ENCODE peak calls at places on chromosomes 1 and 21, in nine cellular contexts. F is esophagus squamous epithelium; T is fibroblast of lung; J is cardiac muscle cell; D is prostate gland; H is CD4-positive, alpha-beta T cell; X is heart right ventricle; B is GM23338; G is OCI-LY7. L is an unnamed sample.

GRCh38 chr1:154006136-154006535 is 15.6 kb downstream of the RPS27 start:
- DNase-seq in F (no peak), T (peak; percentile 64), J (no peak), D (no peak), H (no peak), X (no peak), B (no peak), G (no peak), L (no peak)

GRCh38 chr1:224541072-224541790 is 74.9 kb upstream of the CNIH3 start:
- DNase-seq in F (no peak), T (no peak), J (peak; percentile 35), D (no peak), H (no peak), X (no peak), B (no peak), G (no peak), L (no peak)

GRCh38 chr1:173190101-173190895 is 16.8 kb downstream of the TNFSF4 start:
- DNase-seq in F (peak; percentile 7), T (peak; percentile 90), J (peak; percentile 85), D (peak; percentile 95), H (no peak), X (peak; percentile 66), B (no peak), G (no peak), L (no peak)

GRCh38 chr1:185477638-185478216 is 160.7 kb upstream of the IVNS1ABP start:
- DNase-seq in F (no peak), T (no peak), J (no peak), D (peak; percentile 51), H (no peak), X (no peak), B (no peak), G (no peak), L (no peak)

GRCh38 chr1:89975540-89976125 is 19.3 kb upstream of the ZNF326 start:
- DNase-seq in F (no peak), T (no peak), J (no peak), D (no peak), H (no peak), X (no peak), B (no peak), G (no peak), L (no peak)

GRCh38 chr1:160282807-160283206 is 2.1 kb downstream of the PEX19 start:
- DNase-seq in F (no peak), T (no peak), J (no peak), D (no peak), H (no peak), X (no peak), B (peak; percentile 46), G (no peak), L (no peak)

GRCh38 chr1:223556414-223557124 is 108.9 kb downstream of the CAPN8 start:
- DNase-seq in F (no peak), T (no peak), J (peak; percentile 32), D (no peak), H (no peak), X (peak; percentile 24), B (peak; percentile 79), G (peak; percentile 18), L (no peak)

GRCh38 chr1:109620396-109620817 is 770 bp downstream of the AMPD2 start:
- DNase-seq in F (no peak), T (peak; percentile 61), J (peak; percentile 75), D (no peak), H (no peak), X (no peak), B (no peak), G (no peak), L (no peak)

GRCh38 chr1:203671047-203671446 is 44.4 kb downstream of the ATP2B4 start:
- DNase-seq in F (no peak), T (peak; percentile 78), J (no peak), D (no peak), H (no peak), X (no peak), B (no peak), G (no peak), L (no peak)

GRCh38 chr21:29230541-29231275 is 68.0 kb upstream of the BACH1 start:
- DNase-seq in F (no peak), T (peak; percentile 64), J (peak; percentile 21), D (no peak), H (no peak), X (no peak), B (no peak), G (no peak), L (no peak)

GRCh38 chr1:165355221-165355976 is 1.1 kb downstream of the LMX1A start:
- DNase-seq in F (no peak), T (no peak), J (no peak), D (no peak), H (no peak), X (no peak), B (peak; percentile 58), G (no peak), L (no peak)

GRCh38 chr1:214427871-214428277 is 123.5 kb downstream of the PTPN14 start:
- DNase-seq in F (no peak), T (peak; percentile 99), J (peak; percentile 74), D (no peak), H (peak; percentile 42), X (no peak), B (peak; percentile 50), G (peak; percentile 57), L (peak; percentile 76)

GRCh38 chr21:28714795-28715464 is 277.7 kb downstream of the LTN1 start:
- DNase-seq in F (no peak), T (peak; percentile 89), J (peak; percentile 46), D (no peak), H (no peak), X (no peak), B (no peak), G (no peak), L (peak; percentile 46)

GRCh38 chr1:174230399-174230798 is 71.1 kb downstream of the RABGAP1L start:
- DNase-seq in F (no peak), T (no peak), J (peak; percentile 42), D (no peak), H (no peak), X (no peak), B (no peak), G (no peak), L (no peak)

GRCh38 chr1:71780681-71781080 is 501.7 kb downstream of the NEGR1 start:
- DNase-seq in F (no peak), T (peak; percentile 44), J (no peak), D (no peak), H (no peak), X (no peak), B (no peak), G (no peak), L (no peak)

GRCh38 chr1:228062812-228063211 is 19.7 kb upstream of the ARF1 start:
- DNase-seq in F (no peak), T (no peak), J (no peak), D (no peak), H (no peak), X (no peak), B (no peak), G (no peak), L (no peak)

GRCh38 chr1:10516925-10517676 is 42.4 kb downstream of the PEX14 start:
- DNase-seq in F (no peak), T (no peak), J (no peak), D (no peak), H (no peak), X (no peak), B (no peak), G (no peak), L (no peak)
- H3K27ac ChIP-seq in F (peak overlapping the region; percentile 37), T (no peak overlapping the region), J (no peak overlapping the region), D (peak overlapping the region; percentile 80), H (no peak overlapping the region), X (no peak overlapping the region), B (no peak overlapping the region), G (no peak overlapping the region), L (no peak overlapping the region)

DNA sequence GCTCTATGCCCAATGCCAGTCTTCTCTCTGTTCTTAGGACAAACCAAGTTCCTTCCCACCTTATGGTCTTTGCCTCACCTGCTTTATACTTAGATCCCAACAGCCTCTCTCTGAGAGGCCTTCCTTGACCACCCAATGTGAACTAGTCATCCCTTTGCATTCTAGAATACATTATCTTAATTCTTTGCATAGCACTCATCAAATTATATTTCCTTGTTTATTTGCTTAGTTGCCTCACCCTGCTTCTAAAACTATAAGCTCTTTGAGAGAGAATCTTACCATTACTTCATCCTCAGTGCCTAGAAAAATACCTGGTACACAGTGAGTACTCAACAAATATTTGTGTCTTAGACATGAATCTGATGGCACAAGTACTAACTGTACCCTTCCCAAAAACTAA is 8.0 kb downstream of the PIGP start:
- DNase-seq in F (no peak), T (no peak), J (no peak), D (no peak), H (no peak), X (no peak), B (no peak), G (no peak), L (no peak)
- H3K27ac ChIP-seq in F (no peak overlapping the region), T (no peak overlapping the region), J (no peak overlapping the region), D (no peak overlapping the region), H (no peak overlapping the region), X (no peak overlapping the region), B (no peak overlapping the region), G (no peak overlapping the region), L (no peak overlapping the region)

DNA sequence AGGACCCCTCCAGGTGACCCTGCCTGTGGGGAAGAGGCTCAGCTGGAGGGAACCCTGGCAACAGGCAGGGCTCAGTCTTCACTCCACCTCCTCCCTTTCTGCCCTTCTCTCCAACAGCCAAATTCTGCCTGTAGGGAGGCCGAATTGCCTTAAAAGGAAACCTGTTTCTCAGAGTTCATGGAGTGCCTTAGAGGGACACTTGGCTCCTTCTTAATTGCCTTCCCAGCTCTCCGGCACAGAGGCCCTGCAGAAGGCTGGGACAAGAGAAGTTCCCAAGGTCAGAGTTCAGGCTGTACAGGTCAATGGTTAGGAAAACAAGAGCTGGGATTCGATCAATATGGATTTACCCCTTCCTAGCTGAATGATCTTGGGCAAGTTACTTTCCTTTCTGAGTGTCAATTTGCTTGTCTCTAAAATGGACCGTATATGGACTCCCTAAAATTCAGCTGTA is 6.2 kb downstream of the CSRP1 start:
- DNase-seq in F (no peak), T (peak; percentile 50), J (peak; percentile 65), D (peak; percentile 55), H (no peak), X (peak; percentile 25), B (peak; percentile 42), G (no peak), L (no peak)
- H3K27ac ChIP-seq in F (peak overlapping the region; percentile 97), T (peak overlapping the region; percentile 72), J (peak overlapping the region; percentile 99), D (peak overlapping the region; percentile 91), H (no peak overlapping the region), X (peak overlapping the region; percentile 76), B (no peak overlapping the region), G (no peak overlapping the region), L (peak overlapping the region; percentile 72)

DNA sequence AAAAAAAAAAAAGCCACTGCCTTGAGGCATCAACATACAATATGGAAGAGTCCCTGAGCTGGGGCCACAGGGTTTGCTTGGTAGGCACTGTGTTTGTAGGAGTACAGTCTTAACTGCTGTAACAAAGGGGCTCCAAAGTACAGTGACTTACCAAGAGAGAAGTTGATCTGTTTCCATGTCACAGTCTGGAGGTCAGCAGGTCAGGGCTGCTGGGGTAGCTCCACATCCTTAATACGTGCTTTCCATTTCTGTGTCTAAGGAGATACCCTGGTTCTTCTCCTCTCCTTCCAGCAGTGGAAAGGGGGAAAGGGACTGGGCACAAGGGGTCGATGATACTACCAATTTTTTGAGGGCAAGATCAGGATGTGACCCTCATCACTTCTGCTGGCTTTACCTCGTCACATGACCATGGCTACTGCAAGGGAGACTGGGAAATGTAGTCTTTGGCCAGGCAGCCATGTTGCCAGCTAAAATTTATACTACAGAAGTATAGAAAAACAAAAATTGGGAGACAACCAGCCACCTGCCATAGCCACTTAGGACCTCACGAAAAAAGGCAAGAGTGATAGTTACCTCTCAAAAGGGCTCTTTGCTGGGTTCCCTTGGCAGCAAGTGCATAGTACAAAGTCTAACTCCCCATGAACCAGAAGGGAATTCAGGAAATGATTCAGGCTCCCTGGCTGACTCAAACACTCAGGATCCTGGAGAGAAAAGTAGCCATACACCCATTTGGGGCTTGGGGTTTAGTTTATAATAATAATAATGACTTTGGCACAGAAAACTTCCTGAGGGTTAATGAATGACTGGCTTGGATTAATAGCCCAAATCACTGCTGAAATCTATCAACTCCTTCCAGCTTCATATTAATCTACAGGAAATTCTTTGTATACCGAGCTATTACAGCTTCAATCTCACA is 52.7 kb upstream of the ATP5PO start:
- DNase-seq in F (no peak), T (peak; percentile 94), J (peak; percentile 63), D (no peak), H (no peak), X (no peak), B (peak; percentile 64), G (peak; percentile 80), L (no peak)
- H3K27ac ChIP-seq in F (peak overlapping the region; percentile 16), T (peak overlapping the region; percentile 46), J (peak overlapping the region; percentile 85), D (no peak overlapping the region), H (no peak overlapping the region), X (peak overlapping the region; percentile 49), B (no peak overlapping the region), G (peak overlapping the region; percentile 2), L (peak overlapping the region; percentile 78)

L was measured in AG04450.